ENCODE peak calls at places on chromosome 16, in five cellular contexts. G is PC-9, Q is heart right ventricle, O is GM23338, E is tibial artery. W is an unnamed sample.

GRCh38 chr16:84320511-84320910 is 25.8 kb downstream of the WFDC1 start:
- DNase-seq in O (no peak), Q (no peak), E (no peak), G (no peak), W (no peak)

GRCh38 chr16:1915732-1916653 is 2.2 kb downstream of the HS3ST6 start:
- DNase-seq in O (no peak), G (no peak), E (no peak), Q (no peak), W (no peak)

GRCh38 chr16:86794216-86794864 is 216.0 kb downstream of the FOXL1 start:
- DNase-seq in E (no peak), O (no peak), G (no peak), Q (no peak), W (no peak)

GRCh38 chr16:85583491-85584181 is 29.5 kb upstream of the GSE1 start:
- DNase-seq in G (no peak), E (no peak), O (no peak), Q (no peak), W (no peak)

GRCh38 chr16:11681526-11681925 is 13.3 kb downstream of the SNN start:
- DNase-seq in O (no peak), E (no peak), Q (no peak), G (no peak), W (no peak)

GRCh38 chr16:11586856-11587642 is at the start of gene LITAF:
- DNase-seq in E (peak), Q (peak), G (peak), O (peak), W (peak)

GRCh38 chr16:67170948-67171649 is 761 bp downstream of the NOL3 start:
- DNase-seq in O (no peak), Q (no peak), G (peak), E (no peak), W (no peak)

GRCh38 chr16:67246081-67246944 is 968 bp downstream of the FHOD1 start:
- DNase-seq in G (peak), E (peak), O (peak), Q (peak), W (peak)

GRCh38 chr16:26665166-26665939 is 401.4 kb upstream of the C16orf82 start:
- DNase-seq in E (no peak), Q (no peak), O (no peak), G (no peak), W (no peak)

GRCh38 chr16:25626172-25626571 is 65.6 kb upstream of the HS3ST4 start:
- DNase-seq in G (no peak), Q (no peak), O (no peak), E (no peak), W (no peak)

DNA sequence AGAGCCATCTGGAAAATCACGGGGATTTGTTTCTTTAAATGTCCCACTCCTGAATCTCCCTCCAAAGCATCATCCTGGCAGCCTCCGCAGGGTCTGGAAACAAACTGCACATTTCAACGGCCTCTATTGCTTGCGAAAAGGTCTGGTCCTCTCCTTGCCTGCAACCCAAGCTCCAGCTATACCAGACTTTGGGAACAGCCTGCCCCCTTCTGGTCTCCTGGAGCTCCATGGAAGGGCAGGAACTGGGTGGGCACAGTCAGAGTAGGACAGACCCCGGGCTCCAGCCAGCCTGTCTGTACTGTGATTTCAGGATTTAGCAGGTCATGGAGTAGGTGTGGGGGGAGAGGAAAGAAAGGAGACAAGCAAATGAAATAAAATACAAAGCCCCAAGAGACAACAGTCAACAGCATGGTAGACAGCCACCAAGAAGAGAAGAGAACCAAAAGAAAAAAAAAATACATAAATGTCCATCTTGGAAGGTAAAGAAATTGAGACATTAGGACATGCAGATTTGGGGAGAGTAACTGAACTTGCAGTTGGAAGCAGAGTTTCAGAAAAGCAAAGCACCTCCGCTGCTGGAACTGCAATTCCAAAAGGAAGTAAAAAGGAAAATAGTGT is 2.7 kb downstream of the XYLT1 start:
- DNase-seq in Q (peak), E (peak), G (no peak), O (peak), W (peak)
- H3K4me3 ChIP-seq in Q (no peak), E (peak), G (no peak), O (peak), W (no peak)

GRCh38 chr16:19166500-19166899 is 1.5 kb upstream of the SYT17 start:
- DNase-seq in G (peak), O (no peak), E (no peak), Q (no peak), W (no peak)

GRCh38 chr16:19169081-19169639 is 1.1 kb downstream of the SYT17 start:
- DNase-seq in O (peak), Q (peak), E (no peak), G (no peak), W (no peak)

GRCh38 chr16:19170043-19170655 is 2.1 kb downstream of the SYT17 start:
- DNase-seq in G (no peak), E (no peak), O (no peak), Q (no peak), W (no peak)

GRCh38 chr16:19167710-19168172 is 299 bp upstream of the SYT17 start:
- DNase-seq in Q (peak), G (peak), E (peak), O (peak), W (peak)

DNA sequence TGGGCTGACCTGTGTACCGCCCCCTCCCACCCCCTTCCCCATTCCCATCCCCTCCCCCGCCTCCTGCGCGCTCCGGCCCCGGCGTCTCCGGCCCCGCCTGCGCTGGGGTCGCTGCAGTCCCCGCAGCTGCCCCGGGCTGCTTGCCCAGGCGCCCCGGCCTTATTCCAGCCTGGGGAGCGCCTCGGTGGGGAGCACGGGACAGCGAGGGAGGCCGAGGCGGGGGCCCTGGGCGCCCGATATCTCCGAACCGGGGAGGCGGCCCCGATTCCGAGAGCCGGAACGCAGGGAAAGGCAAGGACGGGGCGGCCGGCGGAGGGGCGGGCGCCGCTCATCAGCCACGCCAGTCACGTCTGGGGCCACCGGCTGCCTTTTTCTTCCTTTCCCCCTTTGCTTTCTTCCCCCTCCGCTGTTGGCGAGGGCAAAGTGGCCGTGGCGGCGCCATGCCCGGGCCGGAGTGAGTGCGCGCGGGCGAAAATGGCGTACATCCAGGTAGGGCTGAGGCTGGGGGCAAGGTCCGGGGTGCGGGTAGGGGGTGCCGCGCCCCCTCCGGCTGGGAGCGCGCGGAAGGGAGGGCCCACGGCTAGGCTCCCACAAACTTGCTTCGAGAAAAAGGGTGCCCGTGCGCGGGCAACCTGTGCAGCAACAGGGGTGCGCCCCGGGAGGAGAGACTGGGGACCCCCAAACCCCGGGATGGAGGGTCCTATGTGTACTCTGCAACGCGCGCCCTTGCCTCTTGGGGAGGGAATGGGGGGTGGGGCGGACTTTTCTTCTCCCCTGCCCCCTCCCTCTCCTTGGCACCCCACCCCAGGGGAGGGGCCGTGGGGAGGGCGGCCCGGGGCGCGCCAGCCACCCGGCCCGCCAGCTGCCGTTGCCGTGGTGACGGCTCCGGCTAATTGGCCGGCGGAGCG is at the start of gene SYT17:
- DNase-seq in O (peak), E (no peak), Q (peak), G (peak), W (peak)
- H3K27ac ChIP-seq in O (no peak), E (no peak), Q (peak), G (peak), W (peak)

GRCh38 chr16:30922960-30923535 is 324 bp upstream of the FBXL19 start:
- DNase-seq in G (peak), O (peak), Q (peak), E (peak), W (peak)

GRCh38 chr16:30925646-30926332 is 2.4 kb downstream of the FBXL19 start:
- DNase-seq in Q (no peak), O (no peak), E (no peak), G (no peak), W (no peak)

GRCh38 chr16:30924797-30925645 is 1.6 kb downstream of the FBXL19 start:
- DNase-seq in G (no peak), Q (no peak), E (no peak), O (no peak), W (no peak)

GRCh38 chr16:30923554-30924085 is at the start of gene FBXL19:
- DNase-seq in Q (peak), O (peak), E (peak), G (no peak), W (peak)

DNA sequence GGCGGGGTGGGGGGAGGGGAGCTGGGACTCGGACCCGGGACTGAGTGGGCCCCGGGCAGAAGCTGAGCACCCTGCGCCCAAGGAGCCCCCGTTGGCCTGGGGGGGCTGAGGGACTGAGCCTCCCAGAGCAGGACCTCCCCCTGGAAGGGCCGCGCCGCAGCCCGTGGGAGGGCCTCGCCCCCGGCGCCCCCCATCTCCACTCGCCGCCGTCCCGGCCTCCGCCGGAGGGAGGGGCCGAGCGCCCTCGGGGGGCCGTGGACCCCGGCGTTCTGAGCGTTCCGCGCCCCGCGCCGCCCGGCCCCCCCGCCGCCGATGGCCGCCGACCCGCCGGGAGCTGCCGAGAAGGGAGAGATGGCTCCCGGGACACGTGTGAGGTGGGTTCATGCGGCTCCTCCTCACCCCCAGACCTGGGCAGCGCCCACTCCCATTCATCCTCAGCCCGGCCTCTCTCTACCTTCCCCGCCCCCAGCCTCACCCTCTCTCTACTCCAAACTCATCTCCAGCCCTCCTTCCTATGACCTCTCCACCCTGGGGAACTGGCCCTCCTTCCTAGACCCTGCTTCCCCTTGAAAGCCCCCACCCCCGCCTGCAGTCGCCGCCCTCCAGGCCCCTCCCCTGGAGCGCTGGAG is 828 bp downstream of the FBXL19 start:
- DNase-seq in G (no peak), Q (peak), O (peak), E (no peak), W (no peak)
- H3K4me3 ChIP-seq in G (peak), Q (peak), O (peak), E (peak), W (peak)

DNA sequence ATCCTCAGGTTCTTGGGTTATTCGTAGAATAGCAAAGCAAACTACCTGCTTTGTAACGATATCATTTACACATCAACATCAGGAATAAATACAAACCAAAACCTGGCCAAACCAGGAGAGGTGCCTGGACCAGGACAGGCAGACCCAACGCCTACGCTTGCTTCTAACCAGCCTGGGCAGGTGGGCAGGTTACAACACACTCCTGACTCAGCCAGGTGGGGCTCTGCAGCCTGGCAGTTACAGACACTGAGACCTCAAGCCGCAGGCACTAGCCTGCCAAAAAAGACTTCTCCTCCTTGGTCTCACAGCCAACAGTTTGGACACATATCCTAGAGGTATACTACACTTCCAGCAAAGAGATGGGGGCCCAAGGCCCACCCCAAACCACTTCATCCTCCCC is 14.0 kb downstream of the ANKRD11 start:
- DNase-seq in O (no peak), G (peak), Q (no peak), E (no peak), W (no peak)
- H3K27ac ChIP-seq in O (peak), G (peak), Q (no peak), E (no peak), W (no peak)

GRCh38 chr16:72988568-72988967 is 59.4 kb downstream of the ZFHX3 start:
- DNase-seq in G (no peak), Q (no peak), E (no peak), O (no peak), W (no peak)

GRCh38 chr16:72989203-72989991 is 58.5 kb downstream of the ZFHX3 start:
- DNase-seq in G (peak), O (no peak), Q (no peak), E (peak), W (no peak)

GRCh38 chr16:72990571-72990970 is 57.4 kb downstream of the ZFHX3 start:
- DNase-seq in Q (no peak), E (no peak), G (no peak), O (no peak), W (no peak)

GRCh38 chr16:72991211-72991610 is 56.7 kb downstream of the ZFHX3 start:
- DNase-seq in E (no peak), G (no peak), O (no peak), Q (no peak), W (no peak)

DNA sequence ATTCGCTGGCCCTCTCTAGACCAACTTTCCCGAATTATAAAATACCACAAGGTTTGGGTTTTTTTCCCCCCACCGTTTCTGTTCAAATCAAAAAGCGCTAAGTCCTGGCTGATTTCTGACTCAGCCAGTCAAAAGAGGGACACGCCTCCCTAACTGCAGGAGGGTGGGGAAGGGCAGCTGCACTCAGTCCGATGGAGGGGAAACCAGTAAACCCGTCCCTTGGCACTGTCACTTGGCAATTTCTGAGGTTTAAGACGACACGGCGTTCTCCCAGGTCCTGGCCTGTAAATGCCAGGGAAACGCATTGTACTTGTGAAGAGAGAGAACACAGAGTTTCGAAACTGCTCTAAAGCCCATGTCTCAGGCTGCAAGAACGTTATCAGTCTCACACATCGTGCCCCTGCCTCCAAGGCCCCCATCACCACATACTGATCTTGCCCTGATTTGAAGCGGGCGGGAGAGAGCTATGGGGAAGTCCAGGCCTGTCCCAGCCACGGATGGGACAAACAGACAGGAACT is 57.9 kb downstream of the ZFHX3 start:
- DNase-seq in G (peak), E (peak), O (peak), Q (peak), W (peak)
- H3K4me3 ChIP-seq in G (peak), E (peak), O (no peak), Q (no peak), W (peak)

GRCh38 chr16:50992366-50993032 is 158.6 kb downstream of the SALL1 start:
- DNase-seq in G (no peak), Q (no peak), E (no peak), O (no peak), W (no peak)
- H3K27ac ChIP-seq in G (no peak), Q (no peak), E (no peak), O (no peak), W (no peak)

GRCh38 chr16:78192734-78193133 is 93.3 kb downstream of the WWOX start:
- DNase-seq in O (no peak), E (no peak), G (no peak), Q (no peak), W (no peak)

GRCh38 chr16:78196527-78196926 is 97.1 kb downstream of the WWOX start:
- DNase-seq in O (no peak), G (no peak), E (no peak), Q (no peak), W (no peak)

GRCh38 chr16:78198299-78198698 is 98.8 kb downstream of the WWOX start:
- DNase-seq in E (no peak), Q (no peak), O (no peak), G (no peak), W (no peak)

GRCh38 chr16:78194948-78195347 is 95.5 kb downstream of the WWOX start:
- DNase-seq in G (no peak), O (no peak), E (no peak), Q (no peak), W (no peak)

DNA sequence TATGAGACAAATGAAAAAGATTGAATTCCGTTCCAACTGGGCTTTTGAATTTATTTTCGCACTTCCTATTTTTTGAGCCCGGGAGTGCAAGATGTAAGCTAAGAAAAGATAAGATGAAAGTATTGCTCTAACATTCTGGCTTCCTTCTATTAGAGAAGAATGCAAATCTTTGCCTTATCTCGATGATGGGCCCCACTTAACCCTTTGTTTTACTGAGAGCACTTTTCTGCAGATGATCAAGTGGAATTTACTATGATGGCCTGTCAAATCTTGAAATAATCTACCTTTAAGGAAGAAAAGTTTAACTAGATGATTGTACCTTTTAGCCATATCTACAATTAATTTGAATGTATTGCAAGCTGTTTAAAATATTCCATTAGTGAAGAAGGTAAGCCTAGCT is 96.4 kb downstream of the WWOX start:
- DNase-seq in E (no peak), Q (no peak), O (no peak), G (no peak), W (no peak)
- H3K4me3 ChIP-seq in E (no peak), Q (no peak), O (no peak), G (no peak), W (no peak)

GRCh38 chr16:17313085-17313611 is 157.6 kb downstream of the XYLT1 start:
- DNase-seq in O (no peak), G (peak), E (peak), Q (no peak), W (peak)

GRCh38 chr16:17309510-17309909 is 161.2 kb downstream of the XYLT1 start:
- DNase-seq in O (no peak), Q (no peak), E (no peak), G (no peak), W (no peak)

GRCh38 chr16:17312100-17312732 is 158.5 kb downstream of the XYLT1 start:
- DNase-seq in G (peak), O (no peak), E (no peak), Q (no peak), W (no peak)

GRCh38 chr16:17314148-17314547 is 156.6 kb downstream of the XYLT1 start:
- DNase-seq in G (no peak), E (no peak), O (no peak), Q (no peak), W (no peak)

DNA sequence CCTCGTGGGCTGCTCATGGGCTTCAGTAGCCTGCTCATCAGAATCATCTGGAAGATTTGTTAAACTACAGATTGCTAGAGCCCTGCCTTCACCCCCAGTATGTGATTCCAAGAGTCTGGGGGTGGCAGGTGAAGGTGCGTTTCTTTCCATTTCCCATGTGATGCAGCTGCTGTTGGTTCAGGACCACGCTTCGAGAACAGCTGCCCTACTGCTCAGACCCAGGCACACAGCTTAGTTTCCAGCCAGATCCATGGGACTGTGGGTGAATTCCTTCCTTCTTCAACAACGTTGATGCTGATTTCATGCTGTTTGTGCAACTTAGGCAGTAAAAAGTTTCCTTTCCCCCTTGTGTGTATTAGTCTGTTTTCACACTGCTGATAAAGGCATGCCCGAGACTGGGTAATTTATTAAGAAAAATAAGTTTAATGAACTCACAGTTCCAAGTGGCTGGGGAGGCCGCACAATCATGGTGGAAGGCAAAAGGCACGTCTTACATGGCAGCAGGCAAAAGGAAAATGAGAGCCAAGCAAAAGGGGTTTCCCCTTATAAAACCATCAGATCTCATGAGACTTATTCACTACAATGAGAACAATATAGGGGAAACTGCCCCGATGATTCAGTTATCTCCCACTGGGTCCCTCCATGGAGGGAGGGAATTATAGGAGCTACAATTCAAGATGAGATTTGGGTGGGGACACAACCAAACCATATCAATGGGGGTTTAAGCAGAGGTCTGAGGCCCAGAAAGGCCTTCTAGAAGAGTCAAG is 159.2 kb downstream of the XYLT1 start:
- DNase-seq in E (no peak), O (no peak), Q (no peak), G (no peak), W (no peak)
- H3K27ac ChIP-seq in E (peak), O (no peak), Q (no peak), G (no peak), W (no peak)